ENCODE peak calls at places on chromosomes 2 and 18, in nine cellular contexts. One of them, this sample, is unnamed.

GRCh38 chr2:1816414-1816911 is 72.1 kb upstream of the PXDN start:
- DNase-seq in H7: no peak
- DNase-seq in SJSA1: no peak
- DNase-seq in GOT3: no peak
- DNase-seq in LoVo: no peak
- DNase-seq in cardiac muscle cell: no peak
- DNase-seq in left cardiac atrium: peak
- DNase-seq in activated CD8-positive, alpha-beta memory T cell treated with anti-CD3 and anti-CD28 coated beads for 24 hours: no peak
- DNase-seq in T-helper 17 cell: no peak
- DNase-seq in this sample: no peak

GRCh38 chr2:148259674-148260073 is 238.8 kb downstream of the MBD5 start:
- DNase-seq in H7: no peak
- DNase-seq in SJSA1: no peak
- DNase-seq in GOT3: no peak
- DNase-seq in LoVo: no peak
- DNase-seq in cardiac muscle cell: no peak
- DNase-seq in left cardiac atrium: no peak
- DNase-seq in activated CD8-positive, alpha-beta memory T cell treated with anti-CD3 and anti-CD28 coated beads for 24 hours: no peak
- DNase-seq in T-helper 17 cell: no peak
- DNase-seq in this sample: peak

GRCh38 chr2:32425719-32426141 is 68.9 kb downstream of the BIRC6 start:
- DNase-seq in H7: no peak
- DNase-seq in SJSA1: no peak
- DNase-seq in GOT3: no peak
- DNase-seq in LoVo: no peak
- DNase-seq in cardiac muscle cell: no peak
- DNase-seq in left cardiac atrium: no peak
- DNase-seq in activated CD8-positive, alpha-beta memory T cell treated with anti-CD3 and anti-CD28 coated beads for 24 hours: no peak
- DNase-seq in T-helper 17 cell: no peak
- DNase-seq in this sample: no peak

GRCh38 chr2:208984376-208985100 is 439.3 kb upstream of the MAP2 start:
- DNase-seq in H7: no peak
- DNase-seq in SJSA1: no peak
- DNase-seq in GOT3: no peak
- DNase-seq in LoVo: no peak
- DNase-seq in cardiac muscle cell: no peak
- DNase-seq in left cardiac atrium: no peak
- DNase-seq in activated CD8-positive, alpha-beta memory T cell treated with anti-CD3 and anti-CD28 coated beads for 24 hours: no peak
- DNase-seq in T-helper 17 cell: no peak
- DNase-seq in this sample: peak

GRCh38 chr2:215652432-215652831 is 216.6 kb upstream of the FN1 start:
- DNase-seq in H7: no peak
- DNase-seq in SJSA1: no peak
- DNase-seq in GOT3: no peak
- DNase-seq in LoVo: no peak
- DNase-seq in cardiac muscle cell: no peak
- DNase-seq in left cardiac atrium: no peak
- DNase-seq in activated CD8-positive, alpha-beta memory T cell treated with anti-CD3 and anti-CD28 coated beads for 24 hours: no peak
- DNase-seq in T-helper 17 cell: no peak
- DNase-seq in this sample: no peak

GRCh38 chr2:189287982-189288494 is 108.5 kb upstream of the COL5A2 start:
- DNase-seq in H7: peak
- DNase-seq in SJSA1: no peak
- DNase-seq in GOT3: no peak
- DNase-seq in LoVo: peak
- DNase-seq in cardiac muscle cell: peak
- DNase-seq in left cardiac atrium: no peak
- DNase-seq in activated CD8-positive, alpha-beta memory T cell treated with anti-CD3 and anti-CD28 coated beads for 24 hours: no peak
- DNase-seq in T-helper 17 cell: no peak
- DNase-seq in this sample: peak

GRCh38 chr2:237227190-237227988 is 141.7 kb downstream of the COPS8 start:
- DNase-seq in H7: no peak
- DNase-seq in SJSA1: peak
- DNase-seq in GOT3: no peak
- DNase-seq in LoVo: peak
- DNase-seq in cardiac muscle cell: no peak
- DNase-seq in left cardiac atrium: no peak
- DNase-seq in activated CD8-positive, alpha-beta memory T cell treated with anti-CD3 and anti-CD28 coated beads for 24 hours: no peak
- DNase-seq in T-helper 17 cell: no peak
- DNase-seq in this sample: peak

GRCh38 chr18:62485684-62486083 is 37.1 kb upstream of the ZCCHC2 start:
- DNase-seq in H7: no peak
- DNase-seq in SJSA1: no peak
- DNase-seq in GOT3: no peak
- DNase-seq in LoVo: peak
- DNase-seq in cardiac muscle cell: no peak
- DNase-seq in left cardiac atrium: no peak
- DNase-seq in activated CD8-positive, alpha-beta memory T cell treated with anti-CD3 and anti-CD28 coated beads for 24 hours: no peak
- DNase-seq in T-helper 17 cell: no peak
- DNase-seq in this sample: peak

GRCh38 chr2:25966531-25967265 is 15.6 kb downstream of the KIF3C start:
- DNase-seq in H7: no peak
- DNase-seq in SJSA1: no peak
- DNase-seq in GOT3: no peak
- DNase-seq in LoVo: no peak
- DNase-seq in cardiac muscle cell: peak
- DNase-seq in left cardiac atrium: no peak
- DNase-seq in activated CD8-positive, alpha-beta memory T cell treated with anti-CD3 and anti-CD28 coated beads for 24 hours: no peak
- DNase-seq in T-helper 17 cell: no peak
- DNase-seq in this sample: no peak

GRCh38 chr2:231621051-231621879 is 28.6 kb downstream of the TEX44 start:
- DNase-seq in H7: peak
- DNase-seq in SJSA1: no peak
- DNase-seq in GOT3: no peak
- DNase-seq in LoVo: peak
- DNase-seq in cardiac muscle cell: no peak
- DNase-seq in left cardiac atrium: peak
- DNase-seq in activated CD8-positive, alpha-beta memory T cell treated with anti-CD3 and anti-CD28 coated beads for 24 hours: no peak
- DNase-seq in T-helper 17 cell: no peak
- DNase-seq in this sample: no peak

GRCh38 chr2:53568463-53568862 is 199.1 kb upstream of the CHAC2 start:
- DNase-seq in H7: no peak
- DNase-seq in SJSA1: no peak
- DNase-seq in GOT3: no peak
- DNase-seq in LoVo: no peak
- DNase-seq in cardiac muscle cell: no peak
- DNase-seq in left cardiac atrium: no peak
- DNase-seq in activated CD8-positive, alpha-beta memory T cell treated with anti-CD3 and anti-CD28 coated beads for 24 hours: no peak
- DNase-seq in T-helper 17 cell: no peak
- DNase-seq in this sample: no peak

GRCh38 chr2:48424356-48424755 is 105.6 kb upstream of the STON1 start:
- DNase-seq in H7: no peak
- DNase-seq in SJSA1: no peak
- DNase-seq in GOT3: no peak
- DNase-seq in LoVo: no peak
- DNase-seq in cardiac muscle cell: no peak
- DNase-seq in left cardiac atrium: no peak
- DNase-seq in activated CD8-positive, alpha-beta memory T cell treated with anti-CD3 and anti-CD28 coated beads for 24 hours: no peak
- DNase-seq in T-helper 17 cell: no peak
- DNase-seq in this sample: no peak

GRCh38 chr2:12074884-12075217 is 328.4 kb downstream of the LPIN1 start:
- DNase-seq in H7: no peak
- DNase-seq in SJSA1: no peak
- DNase-seq in GOT3: no peak
- DNase-seq in LoVo: no peak
- DNase-seq in cardiac muscle cell: no peak
- DNase-seq in left cardiac atrium: no peak
- DNase-seq in activated CD8-positive, alpha-beta memory T cell treated with anti-CD3 and anti-CD28 coated beads for 24 hours: no peak
- DNase-seq in T-helper 17 cell: no peak
- DNase-seq in this sample: no peak

GRCh38 chr2:144358531-144358930 is 161.4 kb downstream of the ZEB2 start:
- DNase-seq in H7: no peak
- DNase-seq in SJSA1: no peak
- DNase-seq in GOT3: no peak
- DNase-seq in LoVo: no peak
- DNase-seq in cardiac muscle cell: no peak
- DNase-seq in left cardiac atrium: no peak
- DNase-seq in activated CD8-positive, alpha-beta memory T cell treated with anti-CD3 and anti-CD28 coated beads for 24 hours: no peak
- DNase-seq in T-helper 17 cell: no peak
- DNase-seq in this sample: no peak

GRCh38 chr2:170313636-170314348 is 135.8 kb downstream of the MYO3B start:
- DNase-seq in H7: no peak
- DNase-seq in SJSA1: no peak
- DNase-seq in GOT3: no peak
- DNase-seq in LoVo: no peak
- DNase-seq in cardiac muscle cell: peak
- DNase-seq in left cardiac atrium: no peak
- DNase-seq in activated CD8-positive, alpha-beta memory T cell treated with anti-CD3 and anti-CD28 coated beads for 24 hours: no peak
- DNase-seq in T-helper 17 cell: no peak
- DNase-seq in this sample: peak

GRCh38 chr18:63074987-63075404 is 244.6 kb downstream of the BCL2 start:
- DNase-seq in H7: peak
- DNase-seq in SJSA1: peak
- DNase-seq in GOT3: no peak
- DNase-seq in LoVo: peak
- DNase-seq in cardiac muscle cell: peak
- DNase-seq in left cardiac atrium: peak
- DNase-seq in activated CD8-positive, alpha-beta memory T cell treated with anti-CD3 and anti-CD28 coated beads for 24 hours: peak
- DNase-seq in T-helper 17 cell: peak
- DNase-seq in this sample: peak

GRCh38 chr18:23114911-23115310 is 20.4 kb upstream of the CABLES1 start:
- DNase-seq in H7: no peak
- DNase-seq in SJSA1: no peak
- DNase-seq in GOT3: no peak
- DNase-seq in LoVo: no peak
- DNase-seq in cardiac muscle cell: no peak
- DNase-seq in left cardiac atrium: no peak
- DNase-seq in activated CD8-positive, alpha-beta memory T cell treated with anti-CD3 and anti-CD28 coated beads for 24 hours: no peak
- DNase-seq in T-helper 17 cell: no peak
- DNase-seq in this sample: no peak

GRCh38 chr2:207159002-207159401 is 6.7 kb downstream of the KLF7 start:
- DNase-seq in H7: no peak
- DNase-seq in SJSA1: no peak
- DNase-seq in GOT3: no peak
- DNase-seq in LoVo: no peak
- DNase-seq in cardiac muscle cell: no peak
- DNase-seq in left cardiac atrium: no peak
- DNase-seq in activated CD8-positive, alpha-beta memory T cell treated with anti-CD3 and anti-CD28 coated beads for 24 hours: no peak
- DNase-seq in T-helper 17 cell: no peak
- DNase-seq in this sample: no peak

GRCh38 chr2:30744823-30745222 is 62.4 kb downstream of the CAPN13 start:
- DNase-seq in H7: no peak
- DNase-seq in SJSA1: no peak
- DNase-seq in GOT3: no peak
- DNase-seq in LoVo: no peak
- DNase-seq in cardiac muscle cell: no peak
- DNase-seq in left cardiac atrium: no peak
- DNase-seq in activated CD8-positive, alpha-beta memory T cell treated with anti-CD3 and anti-CD28 coated beads for 24 hours: no peak
- DNase-seq in T-helper 17 cell: no peak
- DNase-seq in this sample: no peak

GRCh38 chr2:127810156-127810636 is 775 bp downstream of the WDR33 start:
- DNase-seq in H7: peak
- DNase-seq in SJSA1: no peak
- DNase-seq in GOT3: no peak
- DNase-seq in LoVo: peak
- DNase-seq in cardiac muscle cell: peak
- DNase-seq in left cardiac atrium: no peak
- DNase-seq in activated CD8-positive, alpha-beta memory T cell treated with anti-CD3 and anti-CD28 coated beads for 24 hours: no peak
- DNase-seq in T-helper 17 cell: no peak
- DNase-seq in this sample: peak

GRCh38 chr18:23668731-23669130 is 6.0 kb upstream of the ANKRD29 start:
- DNase-seq in H7: no peak
- DNase-seq in SJSA1: no peak
- DNase-seq in GOT3: no peak
- DNase-seq in LoVo: peak
- DNase-seq in cardiac muscle cell: no peak
- DNase-seq in left cardiac atrium: no peak
- DNase-seq in activated CD8-positive, alpha-beta memory T cell treated with anti-CD3 and anti-CD28 coated beads for 24 hours: no peak
- DNase-seq in T-helper 17 cell: no peak
- DNase-seq in this sample: no peak

GRCh38 chr18:58135806-58136331 is 91.8 kb downstream of the NEDD4L start:
- DNase-seq in H7: peak
- DNase-seq in SJSA1: peak
- DNase-seq in GOT3: no peak
- DNase-seq in LoVo: peak
- DNase-seq in cardiac muscle cell: peak
- DNase-seq in left cardiac atrium: peak
- DNase-seq in activated CD8-positive, alpha-beta memory T cell treated with anti-CD3 and anti-CD28 coated beads for 24 hours: peak
- DNase-seq in T-helper 17 cell: peak
- DNase-seq in this sample: peak

GRCh38 chr18:59706499-59706898 is 9.3 kb upstream of the CCBE1 start:
- DNase-seq in H7: no peak
- DNase-seq in SJSA1: no peak
- DNase-seq in GOT3: no peak
- DNase-seq in LoVo: no peak
- DNase-seq in cardiac muscle cell: no peak
- DNase-seq in left cardiac atrium: no peak
- DNase-seq in activated CD8-positive, alpha-beta memory T cell treated with anti-CD3 and anti-CD28 coated beads for 24 hours: no peak
- DNase-seq in T-helper 17 cell: no peak
- DNase-seq in this sample: no peak

GRCh38 chr18:10833656-10834055 is 307.8 kb downstream of the NAPG start:
- DNase-seq in H7: no peak
- DNase-seq in SJSA1: no peak
- DNase-seq in GOT3: no peak
- DNase-seq in LoVo: no peak
- DNase-seq in cardiac muscle cell: no peak
- DNase-seq in left cardiac atrium: no peak
- DNase-seq in activated CD8-positive, alpha-beta memory T cell treated with anti-CD3 and anti-CD28 coated beads for 24 hours: no peak
- DNase-seq in T-helper 17 cell: no peak
- DNase-seq in this sample: no peak

This sample was measured in mammary epithelial cell.